ENCODE peak calls at places on chromosomes 6 and 20, in five cellular contexts. C, Z, G, M and V are unnamed samples.

GRCh38 chr20:51372176-51372803 is 170.2 kb downstream of the NFATC2 start:
- DNase-seq in C (peak; percentile 93), Z (peak; percentile 80), G (peak; percentile 73), M (peak; percentile 76), V (peak; percentile 81)

GRCh38 chr6:144150673-144151009 is 324 bp downstream of the STX11 start:
- DNase-seq in C (peak; percentile 83), Z (peak; percentile 49), G (peak; percentile 45), M (peak; percentile 18), V (peak; percentile 58)

GRCh38 chr20:49668181-49668877 is 45.3 kb downstream of the B4GALT5 start:
- DNase-seq in C (no peak), Z (peak; percentile 91), G (no peak), M (no peak), V (peak; percentile 79)

GRCh38 chr6:117919775-117920492 is 12.9 kb downstream of the SLC35F1 start:
- DNase-seq in C (peak; percentile 87), Z (no peak), G (no peak), M (no peak), V (no peak)

GRCh38 chr6:106974337-106974998 is at the start of gene CD24:
- DNase-seq in C (peak; percentile 81), Z (peak; percentile 28), G (peak; percentile 57), M (no peak), V (no peak)

GRCh38 chr6:107801195-107801594 is 22.9 kb downstream of the SCML4 start:
- DNase-seq in C (no peak), Z (no peak), G (no peak), M (no peak), V (no peak)

GRCh38 chr6:73884540-73884939 is 188.5 kb downstream of the CD109 start:
- DNase-seq in C (no peak), Z (no peak), G (no peak), M (no peak), V (no peak)

GRCh38 chr6:14924126-14925024 is 321.5 kb upstream of the JARID2 start:
- DNase-seq in C (peak; percentile 83), Z (no peak), G (no peak), M (no peak), V (no peak)

GRCh38 chr20:24998631-24999445 is 6.3 kb upstream of the APMAP start:
- DNase-seq in C (no peak), Z (no peak), G (no peak), M (peak; percentile 23), V (no peak)

GRCh38 chr6:80382796-80383195 is 276.3 kb downstream of the BCKDHB start:
- DNase-seq in C (no peak), Z (no peak), G (no peak), M (peak; percentile 58), V (no peak)

GRCh38 chr20:35606127-35606526 is 9.5 kb upstream of the SPAG4 start:
- DNase-seq in C (no peak), Z (no peak), G (no peak), M (no peak), V (no peak)

GRCh38 chr20:14845199-14846160 is 508.1 kb upstream of the FLRT3 start:
- DNase-seq in C (no peak), Z (no peak), G (peak; percentile 81), M (no peak), V (no peak)

GRCh38 chr6:15521516-15521915 is 141.3 kb downstream of the DTNBP1 start:
- DNase-seq in C (no peak), Z (no peak), G (no peak), M (no peak), V (no peak)

GRCh38 chr6:121399971-121400370 is 35.5 kb upstream of the GJA1 start:
- DNase-seq in C (no peak), Z (no peak), G (no peak), M (no peak), V (no peak)
- H3K4me3 ChIP-seq in C (no peak overlapping the region), Z (no peak overlapping the region), G (no peak overlapping the region), M (no peak overlapping the region), V (no peak overlapping the region)

DNA sequence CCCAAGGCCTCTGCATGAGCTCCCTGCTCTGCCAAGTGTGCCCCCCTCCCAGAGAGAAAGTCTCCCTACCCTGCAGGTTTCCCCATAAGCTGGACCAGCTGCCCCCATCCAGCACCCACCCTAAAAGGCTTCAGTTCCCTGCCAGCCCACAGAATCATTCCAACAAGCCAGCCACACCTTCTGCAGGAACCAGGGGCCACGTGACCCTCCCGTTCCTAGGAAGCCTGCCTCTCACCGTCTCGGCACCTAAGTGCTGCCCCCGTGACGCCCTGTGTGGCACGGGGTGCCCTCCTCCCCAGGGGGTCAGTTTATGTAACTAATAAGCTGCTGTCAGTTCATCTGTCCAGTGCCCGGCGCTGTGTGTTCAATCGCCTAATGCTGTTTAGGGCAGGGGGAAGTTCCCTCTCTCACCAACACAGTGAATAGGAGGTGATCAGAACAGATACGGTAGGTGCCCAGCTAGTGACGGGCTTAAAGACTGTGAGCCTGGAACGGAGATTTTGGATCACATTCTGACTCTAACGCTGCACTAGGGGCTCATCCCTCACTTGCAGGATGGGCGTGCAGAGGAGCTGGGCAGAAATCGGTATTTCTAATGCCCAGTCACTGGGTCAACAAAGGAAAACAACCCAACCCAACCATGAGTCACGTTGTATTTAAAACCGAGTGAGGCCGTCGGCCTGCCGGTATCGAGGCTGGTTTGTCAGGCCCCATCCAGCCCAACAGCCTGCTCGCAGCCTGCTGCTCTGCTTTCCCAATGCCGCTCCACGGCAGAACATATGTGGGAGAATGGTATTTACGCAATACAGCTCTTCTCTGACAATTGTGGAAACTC is 56.0 kb downstream of the RAMACL start:
- DNase-seq in C (no peak), Z (no peak), G (peak; percentile 40), M (no peak), V (no peak)
- H3K4me3 ChIP-seq in C (no peak overlapping the region), Z (no peak overlapping the region), G (no peak overlapping the region), M (no peak overlapping the region), V (no peak overlapping the region)

DNA sequence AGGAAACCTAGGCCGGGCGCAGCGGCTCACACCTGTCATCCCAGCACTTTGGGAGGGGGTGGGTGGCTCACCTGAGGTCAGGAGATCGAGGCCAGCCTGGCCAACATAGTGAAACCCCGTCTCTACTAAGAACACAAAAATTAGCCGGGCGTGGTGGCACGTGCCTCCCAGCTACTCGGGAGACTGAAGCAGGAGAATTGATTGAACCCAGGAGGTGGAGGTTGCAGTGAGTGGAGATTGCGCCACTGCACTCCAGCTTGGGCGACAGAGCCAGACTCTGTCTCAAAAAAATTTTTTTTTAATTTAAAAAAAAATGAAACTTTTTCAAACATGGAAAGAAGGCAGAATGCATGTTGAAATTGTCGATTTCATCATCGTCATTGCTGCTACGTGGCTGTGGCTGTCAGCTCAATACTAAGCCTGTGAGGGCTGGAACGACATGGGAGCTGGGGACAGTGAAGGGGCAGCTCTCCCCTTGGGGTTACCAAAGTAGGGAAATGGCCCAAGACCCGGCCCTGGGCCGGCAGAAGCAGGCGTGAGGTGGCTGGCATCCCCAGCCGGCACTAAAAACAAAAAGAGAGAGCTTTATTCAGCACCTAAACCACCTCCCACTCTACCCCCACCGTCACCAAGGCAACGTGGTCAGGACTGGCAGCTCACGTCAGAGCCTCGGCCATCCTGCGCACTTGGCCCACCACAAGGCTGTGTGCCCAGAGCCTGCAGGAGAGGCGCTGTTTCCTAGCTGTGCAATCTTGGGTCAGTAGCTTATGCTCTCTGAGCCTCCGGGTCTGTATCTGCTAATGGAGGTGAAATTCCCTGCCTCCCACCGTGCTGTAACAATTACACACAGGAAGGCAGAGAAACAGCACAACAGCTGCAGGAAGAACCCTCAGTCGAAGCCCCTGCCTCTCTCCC is 30.8 kb downstream of the AGPAT4 start:
- DNase-seq in C (peak; percentile 78), Z (no peak), G (no peak), M (peak; percentile 26), V (peak; percentile 59)
- H3K4me3 ChIP-seq in C (no peak overlapping the region), Z (no peak overlapping the region), G (no peak overlapping the region), M (no peak overlapping the region), V (no peak overlapping the region)

GRCh38 chr20:40688129-40689099 is 622 bp downstream of the MAFB start:
- DNase-seq in C (no peak), Z (no peak), G (peak; percentile 31), M (no peak), V (no peak)

GRCh38 chr20:40686434-40686882 is 2.6 kb downstream of the MAFB start:
- DNase-seq in C (peak; percentile 48), Z (no peak), G (no peak), M (no peak), V (peak; percentile 70)

GRCh38 chr20:40687384-40688128 is 1.5 kb downstream of the MAFB start:
- DNase-seq in C (peak; percentile 73), Z (no peak), G (no peak), M (peak; percentile 22), V (peak; percentile 91)

GRCh38 chr20:40685349-40685748 is 3.7 kb downstream of the MAFB start:
- DNase-seq in C (peak; percentile 6), Z (no peak), G (no peak), M (no peak), V (no peak)

DNA sequence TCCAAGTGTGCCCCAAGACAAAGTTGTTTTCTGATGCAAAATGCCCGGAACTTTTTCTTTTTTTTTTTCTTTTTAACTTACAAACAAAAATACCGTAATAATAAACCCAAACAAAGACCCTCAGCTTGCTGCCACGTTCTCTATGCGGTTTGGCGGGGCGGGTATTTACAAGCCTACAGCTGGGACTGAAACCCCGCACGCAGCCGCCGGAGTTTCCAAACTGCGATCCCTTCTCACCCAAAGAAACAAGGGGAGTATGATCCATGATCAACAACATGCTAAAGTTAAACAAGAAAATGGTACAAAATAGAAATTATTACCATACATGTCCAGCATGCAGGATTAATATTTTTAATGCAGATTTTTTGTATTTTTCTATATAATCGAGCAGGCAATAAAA is 2.1 kb downstream of the MAFB start:
- DNase-seq in C (no peak), Z (no peak), G (no peak), M (no peak), V (no peak)
- H3K4me3 ChIP-seq in C (peak overlapping the region; percentile 82), Z (no peak overlapping the region), G (no peak overlapping the region), M (peak overlapping the region; percentile 55), V (peak overlapping the region; percentile 61)

DNA sequence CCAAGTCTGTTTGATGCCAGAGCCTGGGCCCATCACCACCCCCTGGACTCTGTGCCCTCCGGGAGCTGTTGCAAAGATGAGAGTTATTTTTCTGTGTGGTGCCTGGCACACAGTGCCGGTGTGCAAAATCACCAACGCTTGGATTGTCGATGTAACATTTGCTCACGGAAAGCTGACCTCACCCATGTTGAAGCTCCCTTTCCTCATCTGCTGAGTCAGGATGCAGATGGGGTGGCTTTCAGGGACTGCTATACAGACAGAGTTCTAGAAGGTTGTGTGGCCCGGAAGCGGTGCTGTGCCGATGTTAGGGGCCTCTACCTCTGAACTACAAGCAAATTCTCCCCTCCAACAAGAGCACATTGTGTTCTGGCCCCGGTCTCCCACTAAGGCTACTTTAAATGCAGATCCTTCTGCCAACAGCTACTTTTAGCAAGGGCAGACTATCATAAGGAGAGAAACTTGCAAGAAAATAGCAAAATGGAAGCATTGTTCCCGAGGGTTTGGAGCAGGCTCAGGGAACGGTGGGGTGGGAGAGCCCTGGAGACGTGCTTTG is 34.0 kb downstream of the EYA2 start:
- DNase-seq in C (peak; percentile 16), Z (no peak), G (no peak), M (peak; percentile 26), V (peak; percentile 61)
- H3K4me3 ChIP-seq in C (no peak overlapping the region), Z (no peak overlapping the region), G (no peak overlapping the region), M (no peak overlapping the region), V (no peak overlapping the region)

GRCh38 chr20:43667341-43668132 is 623 bp downstream of the MYBL2 start:
- DNase-seq in C (peak; percentile 81), Z (peak; percentile 70), G (peak; percentile 40), M (no peak), V (no peak)
- H3K4me3 ChIP-seq in C (peak overlapping the region; percentile 91), Z (peak overlapping the region; percentile 79), G (peak overlapping the region; percentile 67), M (peak overlapping the region; percentile 41), V (peak overlapping the region; percentile 31)